ENCODE peak calls at places on chromosomes 1 and 21, in eight cellular contexts. One of them, this sample, is unnamed.

GRCh38 chr1:85465099-85465790 is at the start of gene DDAH1:
- DNase-seq in fibroblast of lung: peak
- DNase-seq in pancreas: peak
- DNase-seq in body of pancreas: peak
- DNase-seq in neural progenitor cell: peak
- DNase-seq in brain microvascular endothelial cell: peak
- DNase-seq in lung: peak
- DNase-seq in thyroid gland: peak
- DNase-seq in this sample: peak

GRCh38 chr1:31591425-31592093 is 15.2 kb downstream of the TINAGL1 start:
- DNase-seq in fibroblast of lung: no peak
- DNase-seq in lung: no peak
- DNase-seq in neural progenitor cell: no peak
- DNase-seq in pancreas: no peak
- DNase-seq in thyroid gland: no peak
- DNase-seq in body of pancreas: no peak
- DNase-seq in brain microvascular endothelial cell: no peak
- DNase-seq in this sample: no peak

GRCh38 chr1:78340006-78340405 is 150.8 kb upstream of the PTGFR start:
- DNase-seq in neural progenitor cell: no peak
- DNase-seq in thyroid gland: no peak
- DNase-seq in brain microvascular endothelial cell: peak
- DNase-seq in pancreas: no peak
- DNase-seq in lung: no peak
- DNase-seq in body of pancreas: no peak
- DNase-seq in fibroblast of lung: peak
- DNase-seq in this sample: no peak

GRCh38 chr1:11628767-11629166 is 25.5 kb downstream of the FBXO2 start:
- DNase-seq in fibroblast of lung: no peak
- DNase-seq in neural progenitor cell: no peak
- DNase-seq in pancreas: no peak
- DNase-seq in lung: no peak
- DNase-seq in body of pancreas: no peak
- DNase-seq in brain microvascular endothelial cell: no peak
- DNase-seq in thyroid gland: no peak
- DNase-seq in this sample: no peak

GRCh38 chr21:15079276-15079675 is 14.5 kb upstream of the NRIP1 start:
- DNase-seq in lung: no peak
- DNase-seq in fibroblast of lung: no peak
- DNase-seq in pancreas: no peak
- DNase-seq in thyroid gland: no peak
- DNase-seq in neural progenitor cell: no peak
- DNase-seq in body of pancreas: no peak
- DNase-seq in brain microvascular endothelial cell: no peak
- DNase-seq in this sample: no peak

GRCh38 chr1:67019600-67020136 is 34.3 kb downstream of the SLC35D1 start:
- DNase-seq in neural progenitor cell: no peak
- DNase-seq in lung: no peak
- DNase-seq in pancreas: no peak
- DNase-seq in brain microvascular endothelial cell: peak
- DNase-seq in fibroblast of lung: peak
- DNase-seq in thyroid gland: peak
- DNase-seq in body of pancreas: no peak
- DNase-seq in this sample: no peak

GRCh38 chr1:161207173-161207572 is 5.0 kb downstream of the NDUFS2 start:
- DNase-seq in neural progenitor cell: no peak
- DNase-seq in brain microvascular endothelial cell: peak
- DNase-seq in pancreas: no peak
- DNase-seq in fibroblast of lung: peak
- DNase-seq in lung: no peak
- DNase-seq in body of pancreas: peak
- DNase-seq in thyroid gland: no peak
- DNase-seq in this sample: no peak

GRCh38 chr1:34057347-34057746 is 107.7 kb downstream of the CSMD2 start:
- DNase-seq in brain microvascular endothelial cell: no peak
- DNase-seq in thyroid gland: no peak
- DNase-seq in fibroblast of lung: no peak
- DNase-seq in neural progenitor cell: peak
- DNase-seq in body of pancreas: no peak
- DNase-seq in pancreas: no peak
- DNase-seq in lung: no peak
- DNase-seq in this sample: no peak

GRCh38 chr1:184790642-184791041 is 36.0 kb upstream of the EDEM3 start:
- DNase-seq in neural progenitor cell: no peak
- DNase-seq in thyroid gland: no peak
- DNase-seq in brain microvascular endothelial cell: no peak
- DNase-seq in body of pancreas: no peak
- DNase-seq in lung: no peak
- DNase-seq in fibroblast of lung: no peak
- DNase-seq in pancreas: no peak
- DNase-seq in this sample: no peak

GRCh38 chr21:46461909-46462308 is 3.2 kb downstream of the DIP2A start:
- DNase-seq in lung: no peak
- DNase-seq in thyroid gland: peak
- DNase-seq in brain microvascular endothelial cell: no peak
- DNase-seq in pancreas: no peak
- DNase-seq in fibroblast of lung: no peak
- DNase-seq in neural progenitor cell: no peak
- DNase-seq in body of pancreas: peak
- DNase-seq in this sample: no peak

GRCh38 chr1:167344605-167345385 is 124.1 kb downstream of the POU2F1 start:
- DNase-seq in fibroblast of lung: peak
- DNase-seq in lung: no peak
- DNase-seq in thyroid gland: no peak
- DNase-seq in pancreas: no peak
- DNase-seq in body of pancreas: no peak
- DNase-seq in neural progenitor cell: no peak
- DNase-seq in brain microvascular endothelial cell: no peak
- DNase-seq in this sample: no peak

GRCh38 chr21:35529141-35529863 is 480.2 kb upstream of the RUNX1 start:
- DNase-seq in fibroblast of lung: peak
- DNase-seq in neural progenitor cell: no peak
- DNase-seq in lung: no peak
- DNase-seq in brain microvascular endothelial cell: peak
- DNase-seq in thyroid gland: no peak
- DNase-seq in body of pancreas: no peak
- DNase-seq in pancreas: no peak
- DNase-seq in this sample: no peak

GRCh38 chr1:54271341-54271740 is 71.4 kb downstream of the MRPL37 start:
- DNase-seq in lung: no peak
- DNase-seq in thyroid gland: no peak
- DNase-seq in fibroblast of lung: no peak
- DNase-seq in body of pancreas: no peak
- DNase-seq in brain microvascular endothelial cell: no peak
- DNase-seq in pancreas: no peak
- DNase-seq in neural progenitor cell: no peak
- DNase-seq in this sample: no peak

GRCh38 chr1:225044258-225044657 is 114.8 kb downstream of the DNAH14 start:
- DNase-seq in brain microvascular endothelial cell: no peak
- DNase-seq in fibroblast of lung: peak
- DNase-seq in body of pancreas: no peak
- DNase-seq in lung: no peak
- DNase-seq in thyroid gland: no peak
- DNase-seq in neural progenitor cell: no peak
- DNase-seq in pancreas: no peak
- DNase-seq in this sample: no peak

GRCh38 chr1:78279051-78279450 is 211.7 kb upstream of the PTGFR start:
- DNase-seq in body of pancreas: no peak
- DNase-seq in neural progenitor cell: no peak
- DNase-seq in brain microvascular endothelial cell: peak
- DNase-seq in lung: no peak
- DNase-seq in pancreas: no peak
- DNase-seq in fibroblast of lung: peak
- DNase-seq in thyroid gland: no peak
- DNase-seq in this sample: no peak

GRCh38 chr1:70627910-70628309 is 216.8 kb downstream of the CTH start:
- DNase-seq in neural progenitor cell: no peak
- DNase-seq in lung: peak
- DNase-seq in pancreas: no peak
- DNase-seq in thyroid gland: no peak
- DNase-seq in fibroblast of lung: no peak
- DNase-seq in brain microvascular endothelial cell: no peak
- DNase-seq in body of pancreas: no peak
- DNase-seq in this sample: no peak

GRCh38 chr1:203381151-203381751 is 30.3 kb upstream of the FMOD start:
- DNase-seq in neural progenitor cell: no peak
- DNase-seq in body of pancreas: no peak
- DNase-seq in brain microvascular endothelial cell: no peak
- DNase-seq in thyroid gland: no peak
- DNase-seq in lung: no peak
- DNase-seq in fibroblast of lung: no peak
- DNase-seq in pancreas: no peak
- DNase-seq in this sample: no peak
- H3K27ac ChIP-seq in neural progenitor cell: no peak
- H3K27ac ChIP-seq in body of pancreas: no peak
- H3K27ac ChIP-seq in brain microvascular endothelial cell: no peak
- H3K27ac ChIP-seq in thyroid gland: no peak
- H3K27ac ChIP-seq in lung: peak
- H3K27ac ChIP-seq in fibroblast of lung: no peak
- H3K27ac ChIP-seq in pancreas: no peak
- H3K27ac ChIP-seq in this sample: no peak

GRCh38 chr1:172168597-172168872 is 251.9 kb upstream of the C1orf105 start:
- DNase-seq in neural progenitor cell: no peak
- DNase-seq in lung: no peak
- DNase-seq in brain microvascular endothelial cell: no peak
- DNase-seq in fibroblast of lung: no peak
- DNase-seq in pancreas: no peak
- DNase-seq in thyroid gland: no peak
- DNase-seq in body of pancreas: no peak
- DNase-seq in this sample: no peak

GRCh38 chr1:172165403-172165802 is 255.1 kb upstream of the C1orf105 start:
- DNase-seq in fibroblast of lung: no peak
- DNase-seq in lung: no peak
- DNase-seq in brain microvascular endothelial cell: no peak
- DNase-seq in neural progenitor cell: no peak
- DNase-seq in body of pancreas: no peak
- DNase-seq in thyroid gland: no peak
- DNase-seq in pancreas: no peak
- DNase-seq in this sample: no peak

GRCh38 chr1:172163479-172164215 is 256.8 kb upstream of the C1orf105 start:
- DNase-seq in fibroblast of lung: peak
- DNase-seq in thyroid gland: no peak
- DNase-seq in lung: no peak
- DNase-seq in body of pancreas: no peak
- DNase-seq in neural progenitor cell: no peak
- DNase-seq in brain microvascular endothelial cell: peak
- DNase-seq in pancreas: no peak
- DNase-seq in this sample: no peak

GRCh38 chr1:172172267-172172880 is 248.1 kb upstream of the C1orf105 start:
- DNase-seq in neural progenitor cell: no peak
- DNase-seq in pancreas: no peak
- DNase-seq in brain microvascular endothelial cell: peak
- DNase-seq in fibroblast of lung: peak
- DNase-seq in thyroid gland: no peak
- DNase-seq in body of pancreas: no peak
- DNase-seq in lung: no peak
- DNase-seq in this sample: no peak

GRCh38 chr1:172167801-172168596 is 252.5 kb upstream of the C1orf105 start:
- DNase-seq in brain microvascular endothelial cell: peak
- DNase-seq in pancreas: no peak
- DNase-seq in neural progenitor cell: no peak
- DNase-seq in lung: no peak
- DNase-seq in fibroblast of lung: peak
- DNase-seq in body of pancreas: peak
- DNase-seq in thyroid gland: no peak
- DNase-seq in this sample: no peak
- H3K27ac ChIP-seq in brain microvascular endothelial cell: no peak
- H3K27ac ChIP-seq in pancreas: no peak
- H3K27ac ChIP-seq in neural progenitor cell: no peak
- H3K27ac ChIP-seq in lung: no peak
- H3K27ac ChIP-seq in fibroblast of lung: no peak
- H3K27ac ChIP-seq in body of pancreas: peak
- H3K27ac ChIP-seq in thyroid gland: no peak
- H3K27ac ChIP-seq in this sample: peak

DNA sequence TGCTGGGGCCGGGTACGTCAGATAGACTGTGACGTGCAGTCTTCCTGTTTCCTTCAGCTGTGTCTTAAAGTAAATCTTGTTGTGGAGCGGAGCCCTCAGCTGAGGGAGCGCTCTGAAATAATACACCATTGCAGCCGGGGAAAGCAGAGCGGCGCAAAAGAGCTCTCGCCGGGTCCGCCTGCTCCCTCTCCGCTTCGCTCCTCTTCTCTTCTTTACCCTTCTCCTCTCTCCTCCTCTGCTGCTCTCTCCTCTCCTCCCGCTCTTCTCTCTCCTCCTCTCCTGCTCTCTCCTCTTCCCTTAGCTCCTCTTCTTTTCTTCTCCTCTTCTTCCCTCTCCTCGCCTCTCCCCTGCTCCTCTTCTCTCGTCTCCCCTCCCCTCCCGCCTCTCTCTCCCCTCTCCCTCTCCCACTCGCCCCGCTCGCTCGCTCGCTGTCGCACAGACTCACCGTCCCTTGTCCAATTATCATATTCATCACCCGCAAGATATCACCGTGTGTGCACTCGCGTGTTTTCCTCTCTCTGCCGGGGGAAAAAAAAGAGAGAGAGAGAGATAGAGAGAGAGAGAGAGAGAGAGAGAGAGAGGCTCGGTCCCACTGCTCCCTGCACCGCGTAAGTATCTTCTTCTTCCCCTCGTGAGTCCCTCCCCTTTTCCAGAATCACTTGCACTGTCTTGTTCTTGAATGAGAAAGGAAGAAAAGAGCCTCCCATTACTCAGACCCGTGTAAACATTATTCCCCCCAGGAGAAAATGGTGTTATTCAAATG is at the start of gene PROX1:
- DNase-seq in pancreas: peak
- DNase-seq in neural progenitor cell: peak
- DNase-seq in thyroid gland: peak
- DNase-seq in lung: peak
- DNase-seq in fibroblast of lung: peak
- DNase-seq in body of pancreas: peak
- DNase-seq in brain microvascular endothelial cell: peak
- DNase-seq in this sample: peak
- H3K27ac ChIP-seq in pancreas: peak
- H3K27ac ChIP-seq in neural progenitor cell: no peak
- H3K27ac ChIP-seq in thyroid gland: peak
- H3K27ac ChIP-seq in lung: no peak
- H3K27ac ChIP-seq in fibroblast of lung: no peak
- H3K27ac ChIP-seq in body of pancreas: peak
- H3K27ac ChIP-seq in brain microvascular endothelial cell: no peak
- H3K27ac ChIP-seq in this sample: peak

GRCh38 chr1:106568161-106568560 is 488.3 kb upstream of the PRMT6 start:
- DNase-seq in thyroid gland: no peak
- DNase-seq in lung: no peak
- DNase-seq in body of pancreas: no peak
- DNase-seq in pancreas: no peak
- DNase-seq in fibroblast of lung: no peak
- DNase-seq in brain microvascular endothelial cell: no peak
- DNase-seq in neural progenitor cell: no peak
- DNase-seq in this sample: no peak
- H3K27ac ChIP-seq in thyroid gland: no peak
- H3K27ac ChIP-seq in lung: no peak
- H3K27ac ChIP-seq in body of pancreas: no peak
- H3K27ac ChIP-seq in pancreas: no peak
- H3K27ac ChIP-seq in fibroblast of lung: no peak
- H3K27ac ChIP-seq in brain microvascular endothelial cell: no peak
- H3K27ac ChIP-seq in neural progenitor cell: no peak
- H3K27ac ChIP-seq in this sample: no peak

GRCh38 chr1:153798468-153798780 is 23.2 kb downstream of the SLC27A3 start:
- DNase-seq in lung: no peak
- DNase-seq in brain microvascular endothelial cell: no peak
- DNase-seq in pancreas: no peak
- DNase-seq in body of pancreas: no peak
- DNase-seq in fibroblast of lung: no peak
- DNase-seq in thyroid gland: no peak
- DNase-seq in neural progenitor cell: no peak
- DNase-seq in this sample: no peak
- H3K27ac ChIP-seq in lung: no peak
- H3K27ac ChIP-seq in brain microvascular endothelial cell: no peak
- H3K27ac ChIP-seq in pancreas: no peak
- H3K27ac ChIP-seq in body of pancreas: no peak
- H3K27ac ChIP-seq in fibroblast of lung: no peak
- H3K27ac ChIP-seq in thyroid gland: no peak
- H3K27ac ChIP-seq in neural progenitor cell: no peak
- H3K27ac ChIP-seq in this sample: no peak

This sample was measured in substantia nigra.